ENCODE peak calls at places on chromosomes 7 and 10, in seven cellular contexts. U is CD8-positive, alpha-beta T cell; P is SK-N-SH; L is psoas muscle; Y is body of pancreas; A is left ventricle myocardium inferior; O is cardiac muscle cell. H is an unnamed sample.
A peak's percentile ranks its signal among the peaks of the same experiment; 100 is the strongest.

GRCh38 chr7:22601812-22602568 is 102.0 kb upstream of the STEAP1B start:
- DNase-seq in A (no peak), P (no peak), L (no peak), Y (peak; percentile 16), U (no peak), O (peak; percentile 84), H (no peak)

GRCh38 chr10:65570143-65571010 is 1355.5 kb upstream of the LRRTM3 start:
- DNase-seq in L (peak; percentile 23), A (peak; percentile 31), U (no peak), Y (peak; percentile 46), O (peak; percentile 64), P (peak; percentile 51), H (no peak)

GRCh38 chr10:79345241-79346011 is 1.8 kb upstream of the PPIF start:
- DNase-seq in U (no peak), A (no peak), O (no peak), Y (peak; percentile 27), P (no peak), L (no peak), H (no peak)

GRCh38 chr7:112986256-112987031 is 100.2 kb downstream of the GPR85 start:
- DNase-seq in A (no peak), U (no peak), P (no peak), L (no peak), Y (no peak), O (peak; percentile 61), H (no peak)

GRCh38 chr10:96478317-96478716 is 35.4 kb downstream of the TLL2 start:
- DNase-seq in A (no peak), O (no peak), Y (no peak), P (no peak), U (no peak), L (no peak), H (no peak)

GRCh38 chr7:128343554-128344430 is at the start of gene RBM28:
- DNase-seq in O (peak; percentile 94), P (peak; percentile 94), Y (peak; percentile 94), U (peak; percentile 75), A (peak; percentile 84), L (peak; percentile 86), H (peak; percentile 78)

GRCh38 chr10:90966146-90966545 is 45.3 kb upstream of the ANKRD1 start:
- DNase-seq in Y (no peak), U (no peak), O (no peak), L (no peak), P (no peak), A (no peak), H (no peak)

GRCh38 chr7:26553128-26553527 is 261.5 kb downstream of the SNX10 start:
- DNase-seq in O (no peak), P (no peak), L (no peak), U (no peak), A (no peak), Y (no peak), H (no peak)

GRCh38 chr7:143263266-143264195 is at the start of gene GSTK1:
- DNase-seq in L (peak; percentile 85), A (peak; percentile 90), Y (peak; percentile 83), P (peak; percentile 94), O (peak; percentile 73), U (peak; percentile 34), H (peak; percentile 61)

GRCh38 chr10:24133839-24134238 is 75.1 kb upstream of the KIAA1217 start:
- DNase-seq in Y (no peak), U (no peak), A (no peak), L (no peak), P (no peak), O (no peak), H (no peak)

GRCh38 chr7:30170460-30171197 is 35.8 kb downstream of the MTURN start:
- DNase-seq in A (no peak), P (no peak), U (no peak), O (no peak), Y (no peak), L (no peak), H (no peak)

GRCh38 chr10:13627459-13628310 is 40.9 kb downstream of the PRPF18 start:
- DNase-seq in U (no peak), Y (no peak), A (no peak), L (no peak), O (peak; percentile 44), P (no peak), H (no peak)

GRCh38 chr7:113217314-113217713 is 99.0 kb upstream of the SMIM30 start:
- DNase-seq in U (no peak), P (no peak), L (no peak), A (no peak), O (peak; percentile 38), Y (no peak), H (no peak)

GRCh38 chr10:76336213-76336963 is 905.0 kb downstream of the LRMDA start:
- DNase-seq in L (no peak), O (no peak), U (no peak), P (no peak), A (no peak), Y (peak; percentile 21), H (no peak)

GRCh38 chr7:7098280-7098818 is 84.0 kb upstream of the C1GALT1 start:
- DNase-seq in A (no peak), U (no peak), P (no peak), O (no peak), Y (no peak), L (no peak), H (no peak)

GRCh38 chr7:7099584-7100014 is 82.7 kb upstream of the C1GALT1 start:
- DNase-seq in O (peak; percentile 98), Y (peak; percentile 85), U (no peak), P (no peak), L (peak; percentile 60), A (peak; percentile 65), H (peak; percentile 39)

GRCh38 chr7:7103343-7104313 is 78.7 kb upstream of the C1GALT1 start:
- DNase-seq in A (no peak), Y (peak; percentile 28), U (no peak), O (peak; percentile 85), P (peak; percentile 67), L (no peak), H (no peak)

GRCh38 chr7:7102906-7103305 is 79.4 kb upstream of the C1GALT1 start:
- DNase-seq in P (no peak), Y (no peak), L (no peak), A (no peak), O (peak; percentile 7), U (no peak), H (no peak)

DNA sequence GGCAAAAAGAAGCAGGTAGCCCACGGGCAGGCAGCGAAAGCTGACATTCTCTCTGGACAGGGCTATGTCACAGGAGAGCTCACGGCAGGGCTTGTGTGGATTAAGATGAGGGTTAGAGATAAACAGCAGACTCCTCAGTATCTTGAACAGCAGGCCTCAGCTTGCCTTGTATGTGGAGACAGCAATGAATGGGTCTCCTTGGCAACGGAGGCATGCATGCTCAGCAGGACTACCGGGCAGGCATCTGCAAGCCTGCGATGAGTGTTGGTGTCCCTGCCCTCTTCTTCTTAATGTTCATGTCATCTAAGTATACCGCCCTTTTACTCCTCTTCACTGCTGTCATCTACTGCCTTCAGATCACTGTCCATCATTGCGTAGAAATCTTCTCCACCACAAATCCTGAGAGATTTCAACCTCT is 81.9 kb upstream of the C1GALT1 start:
- DNase-seq in Y (no peak), O (peak; percentile 22), P (no peak), A (no peak), U (no peak), L (no peak), H (no peak)
- H3K4me1 ChIP-seq in Y (peaks cover 15% of the 10 kb centered on the region), O (peaks cover 14% of the 10 kb centered on the region), P (peaks cover 13% of the 10 kb centered on the region), A (peaks cover 24% of the 10 kb centered on the region), U (peaks cover 14% of the 10 kb centered on the region), L (no peaks in the 10 kb centered on the region), H (no peaks in the 10 kb centered on the region)

GRCh38 chr7:4286281-4286680 is 395.8 kb upstream of the FOXK1 start:
- DNase-seq in L (no peak), Y (no peak), U (no peak), O (no peak), A (no peak), P (no peak), H (no peak)

GRCh38 chr7:4288791-4289190 is 393.3 kb upstream of the FOXK1 start:
- DNase-seq in L (no peak), A (no peak), P (no peak), U (no peak), O (no peak), Y (no peak), H (no peak)
- H3K27me3 ChIP-seq in L (no peaks in the 10 kb centered on the region), A (no peaks in the 10 kb centered on the region), P (no peaks in the 10 kb centered on the region), U (no peaks in the 10 kb centered on the region), O (no peaks in the 10 kb centered on the region), Y (no peaks in the 10 kb centered on the region), H (no peaks in the 10 kb centered on the region)

DNA sequence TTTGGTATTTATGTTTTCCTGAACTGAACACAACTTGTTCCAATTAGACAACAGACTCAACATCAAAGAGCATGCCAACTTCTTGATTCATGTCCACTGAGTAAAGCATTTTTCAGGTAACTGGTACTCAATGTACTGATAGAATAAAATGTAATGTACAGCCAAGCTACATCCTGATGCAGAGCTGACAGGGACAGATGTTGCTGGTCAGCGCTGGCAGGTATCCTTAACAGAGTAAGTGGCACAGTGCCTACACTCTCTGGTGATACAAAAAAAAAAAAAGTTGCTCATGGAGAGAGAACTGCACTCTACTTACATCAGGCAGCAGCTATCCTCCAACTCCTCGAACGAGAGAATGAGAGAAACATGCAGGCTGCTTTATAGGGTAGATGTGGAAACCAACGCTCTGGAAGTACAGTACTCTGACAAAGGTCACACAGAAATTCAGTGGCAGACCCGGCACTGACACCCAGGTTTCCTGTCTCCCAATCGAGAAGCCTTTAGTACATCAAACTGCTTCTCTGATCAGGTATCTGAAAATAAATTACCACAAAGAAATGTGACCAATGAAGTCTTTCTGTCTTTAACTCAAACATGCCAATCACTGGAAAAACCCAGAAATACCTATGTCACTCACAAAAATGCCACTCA is 4.6 kb downstream of the ITGB1 start:
- DNase-seq in U (no peak), L (no peak), A (peak; percentile 18), P (no peak), O (peak; percentile 44), Y (peak; percentile 13), H (no peak)
- H3K4me1 ChIP-seq in U (peaks cover 33% of the 10 kb centered on the region), L (peaks cover 84% of the 10 kb centered on the region), A (peaks cover 96% of the 10 kb centered on the region), P (peaks cover 37% of the 10 kb centered on the region), O (peaks cover 59% of the 10 kb centered on the region), Y (peaks cover 71% of the 10 kb centered on the region), H (peaks cover 80% of the 10 kb centered on the region)

GRCh38 chr7:102198557-102198956 is 88.1 kb upstream of the SH2B2 start:
- DNase-seq in A (no peak), O (no peak), Y (no peak), L (no peak), U (no peak), P (no peak), H (peak; percentile 33)
- H3K27me3 ChIP-seq in A (no peaks in the 10 kb centered on the region), O (no peaks in the 10 kb centered on the region), Y (no peaks in the 10 kb centered on the region), L (no peaks in the 10 kb centered on the region), U (no peaks in the 10 kb centered on the region), P (no peaks in the 10 kb centered on the region), H (no peaks in the 10 kb centered on the region)

DNA sequence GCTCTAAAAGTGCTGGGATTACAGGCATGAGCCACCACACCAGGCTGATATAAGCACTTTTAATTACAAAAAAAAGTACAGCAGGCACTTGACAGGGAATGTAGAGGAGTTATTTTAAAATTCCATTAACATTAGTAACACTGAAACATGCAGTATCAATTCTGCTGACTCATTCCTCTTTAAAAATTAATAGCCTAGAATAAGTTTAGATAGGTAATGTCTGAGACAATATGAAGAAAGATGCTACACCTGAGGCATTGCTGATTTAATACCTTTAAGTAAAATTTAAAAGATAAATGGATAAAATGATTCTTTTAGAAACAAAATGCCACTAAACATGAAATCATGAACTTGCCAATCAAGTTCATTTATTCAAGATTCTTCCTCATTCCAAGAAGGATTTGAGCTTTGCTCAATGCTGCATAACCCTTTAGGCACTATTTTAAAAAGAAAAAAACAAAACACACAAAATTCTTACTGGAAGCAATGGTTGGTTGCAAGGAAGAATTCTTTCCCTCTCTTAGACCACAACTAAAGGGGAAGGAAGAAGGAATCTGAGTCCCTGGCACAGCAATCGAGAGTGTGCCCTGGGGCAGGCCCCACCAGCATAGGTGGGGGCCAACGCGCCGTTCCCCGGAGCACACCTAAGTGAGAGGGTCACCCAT is 26.6 kb downstream of the ESYT2 start:
- DNase-seq in A (no peak), O (peak; percentile 50), U (no peak), P (no peak), L (no peak), Y (no peak), H (no peak)
- H3K4me1 ChIP-seq in A (peaks cover 63% of the 10 kb centered on the region), O (no peaks in the 10 kb centered on the region), U (peaks cover 50% of the 10 kb centered on the region), P (peaks cover 16% of the 10 kb centered on the region), L (peaks cover 11% of the 10 kb centered on the region), Y (peaks cover 14% of the 10 kb centered on the region), H (peaks cover 24% of the 10 kb centered on the region)

H was measured in gastrocnemius medialis.